ENCODE peak calls at places on chromosomes 4 and X, in four cellular contexts. One of them, this sample, is unnamed.

GRCh38 chr4:184111433-184111832 is 106.2 kb downstream of the ENPP6 start:
- DNase-seq in Panc1: no peak
- DNase-seq in HCT116: no peak
- DNase-seq in HepG2: no peak
- DNase-seq in this sample: no peak

GRCh38 chr4:48752256-48752655 is 27.8 kb downstream of the FRYL start:
- DNase-seq in Panc1: no peak
- DNase-seq in HCT116: no peak
- DNase-seq in HepG2: no peak
- DNase-seq in this sample: no peak

GRCh38 chrX:124555036-124555595 is 208.8 kb downstream of the SH2D1A start:
- DNase-seq in Panc1: no peak
- DNase-seq in HCT116: no peak
- DNase-seq in HepG2: no peak
- DNase-seq in this sample: no peak

GRCh38 chrX:42694260-42694815 is 83.6 kb downstream of the PPP1R2C start:
- DNase-seq in Panc1: no peak
- DNase-seq in HCT116: no peak
- DNase-seq in HepG2: no peak
- DNase-seq in this sample: no peak

GRCh38 chrX:72304877-72305276 is 837 bp downstream of the CITED1 start:
- DNase-seq in Panc1: no peak
- DNase-seq in HCT116: no peak
- DNase-seq in HepG2: no peak
- DNase-seq in this sample: no peak

GRCh38 chr4:176642472-176642871 is 150.2 kb downstream of the VEGFC start:
- DNase-seq in Panc1: no peak
- DNase-seq in HCT116: no peak
- DNase-seq in HepG2: no peak
- DNase-seq in this sample: no peak

GRCh38 chr4:135098061-135098460 is 896.5 kb upstream of the PABPC4L start:
- DNase-seq in Panc1: no peak
- DNase-seq in HCT116: no peak
- DNase-seq in HepG2: no peak
- DNase-seq in this sample: no peak

GRCh38 chr4:77264826-77265225 is 107.8 kb downstream of the CCNG2 start:
- DNase-seq in Panc1: no peak
- DNase-seq in HCT116: no peak
- DNase-seq in HepG2: no peak
- DNase-seq in this sample: no peak

GRCh38 chrX:134669378-134670098 is 11.3 kb upstream of the PLAC1 start:
- DNase-seq in Panc1: no peak
- DNase-seq in HCT116: no peak
- DNase-seq in HepG2: no peak
- DNase-seq in this sample: no peak

GRCh38 chr4:109990307-109991257 is 77.9 kb downstream of the EGF start:
- DNase-seq in Panc1: no peak
- DNase-seq in HCT116: no peak
- DNase-seq in HepG2: no peak
- DNase-seq in this sample: no peak

GRCh38 chr4:156923525-156923924 is 48.1 kb downstream of the PDGFC start:
- DNase-seq in Panc1: no peak
- DNase-seq in HCT116: no peak
- DNase-seq in HepG2: no peak
- DNase-seq in this sample: no peak

GRCh38 chrX:18873189-18873791 is 110.6 kb downstream of the PHKA2 start:
- DNase-seq in Panc1: no peak
- DNase-seq in HCT116: peak
- DNase-seq in HepG2: no peak
- DNase-seq in this sample: no peak

GRCh38 chrX:96564595-96564994 is 120.0 kb upstream of the DIAPH2 start:
- DNase-seq in Panc1: no peak
- DNase-seq in HCT116: no peak
- DNase-seq in HepG2: no peak
- DNase-seq in this sample: no peak

GRCh38 chr4:76504613-76505465 is 69.8 kb downstream of the SHROOM3 start:
- DNase-seq in Panc1: no peak
- DNase-seq in HCT116: peak
- DNase-seq in HepG2: peak
- DNase-seq in this sample: peak

GRCh38 chrX:68832101-68832416 is 3.2 kb downstream of the EFNB1 start:
- DNase-seq in Panc1: no peak
- DNase-seq in HCT116: no peak
- DNase-seq in HepG2: no peak
- DNase-seq in this sample: no peak

GRCh38 chr4:30802622-30803323 is 82.6 kb downstream of the PCDH7 start:
- DNase-seq in Panc1: no peak
- DNase-seq in HCT116: peak
- DNase-seq in HepG2: no peak
- DNase-seq in this sample: no peak

GRCh38 chr4:69321153-69321729 is 41.0 kb downstream of the UGT2B28 start:
- DNase-seq in Panc1: no peak
- DNase-seq in HCT116: no peak
- DNase-seq in HepG2: no peak
- DNase-seq in this sample: no peak

GRCh38 chr4:110849461-110849860 is 226.6 kb upstream of the PITX2 start:
- DNase-seq in Panc1: no peak
- DNase-seq in HCT116: no peak
- DNase-seq in HepG2: no peak
- DNase-seq in this sample: no peak

GRCh38 chrX:136779346-136779781 is 1.4 kb downstream of the ARHGEF6 start:
- DNase-seq in Panc1: no peak
- DNase-seq in HCT116: no peak
- DNase-seq in HepG2: no peak
- DNase-seq in this sample: no peak

DNA sequence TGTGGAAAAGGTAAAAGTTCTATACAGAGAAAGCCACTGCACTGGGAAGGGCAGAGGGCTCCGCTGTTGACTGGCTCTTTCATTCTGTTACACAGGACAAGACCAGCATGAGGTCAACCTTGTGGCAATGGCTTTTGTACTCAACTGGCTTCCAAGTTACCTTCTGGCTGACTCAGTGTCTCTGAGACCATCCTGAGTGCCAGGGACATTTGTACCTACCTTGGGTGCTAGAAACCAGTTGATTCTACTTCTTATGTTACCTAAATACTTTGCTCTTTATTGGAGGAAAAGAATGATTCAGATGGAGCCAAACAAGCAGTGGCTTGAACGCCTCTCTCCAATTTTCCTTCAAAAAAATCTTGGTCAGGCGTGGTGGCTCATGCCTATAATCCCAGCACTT is 123.2 kb downstream of the RBM47 start:
- DNase-seq in Panc1: no peak
- DNase-seq in HCT116: no peak
- DNase-seq in HepG2: no peak
- DNase-seq in this sample: no peak
- H3K27ac ChIP-seq in Panc1: no peak
- H3K27ac ChIP-seq in HCT116: no peak
- H3K27ac ChIP-seq in HepG2: peak
- H3K27ac ChIP-seq in this sample: no peak

DNA sequence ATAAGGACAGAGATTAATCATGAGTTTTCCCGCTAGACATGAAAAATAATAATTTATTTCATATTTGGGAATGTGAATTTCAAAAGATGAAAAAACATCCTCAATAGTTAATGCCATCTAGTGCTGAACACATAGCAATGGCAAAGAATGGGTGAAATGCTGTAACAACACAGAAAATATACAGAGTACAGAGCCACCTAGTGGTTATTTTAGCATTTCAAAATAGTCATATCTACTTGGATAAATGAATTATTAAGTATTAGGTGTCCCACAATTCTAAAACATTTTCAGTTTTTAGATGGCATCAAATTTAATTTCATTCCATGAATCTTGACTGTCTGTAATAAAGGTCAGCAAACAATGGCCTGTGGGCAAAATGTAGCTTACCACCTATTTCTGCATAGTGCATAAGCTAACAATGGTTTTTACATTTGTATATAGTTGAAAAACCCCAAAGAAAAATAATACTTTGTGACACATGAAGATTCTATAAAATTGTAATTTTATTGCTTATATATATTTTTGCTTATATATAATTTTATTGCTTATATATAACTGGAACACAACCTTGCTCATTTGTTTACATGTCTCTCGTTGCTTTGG is 99.3 kb upstream of the FAM47C start:
- DNase-seq in Panc1: no peak
- DNase-seq in HCT116: peak
- DNase-seq in HepG2: peak
- DNase-seq in this sample: peak
- TF ChIP-seq TCF7L2 in Panc1: no peak
- TF ChIP-seq TCF7L2 in HCT116: no peak
- TF ChIP-seq TCF7L2 in HepG2: no peak
- TF ChIP-seq TCF7L2 in this sample: no peak

GRCh38 chrX:140503230-140503585 is 1.7 kb downstream of the SOX3 start:
- DNase-seq in Panc1: no peak
- DNase-seq in HCT116: no peak
- DNase-seq in HepG2: no peak
- DNase-seq in this sample: no peak

GRCh38 chrX:140505421-140506337 is 810 bp upstream of the SOX3 start:
- DNase-seq in Panc1: no peak
- DNase-seq in HCT116: no peak
- DNase-seq in HepG2: no peak
- DNase-seq in this sample: no peak

GRCh38 chrX:140502491-140503229 is 2.2 kb downstream of the SOX3 start:
- DNase-seq in Panc1: no peak
- DNase-seq in HCT116: no peak
- DNase-seq in HepG2: no peak
- DNase-seq in this sample: no peak

GRCh38 chrX:140503714-140504351 is 1.0 kb downstream of the SOX3 start:
- DNase-seq in Panc1: no peak
- DNase-seq in HCT116: no peak
- DNase-seq in HepG2: no peak
- DNase-seq in this sample: no peak

GRCh38 chrX:140504371-140505324 is at the start of gene SOX3:
- DNase-seq in Panc1: no peak
- DNase-seq in HCT116: no peak
- DNase-seq in HepG2: no peak
- DNase-seq in this sample: no peak
- H3K27ac ChIP-seq in Panc1: no peak
- H3K27ac ChIP-seq in HCT116: no peak
- H3K27ac ChIP-seq in HepG2: no peak
- H3K27ac ChIP-seq in this sample: no peak

GRCh38 chr4:150136036-150136435 is 57.8 kb downstream of the DCLK2 start:
- DNase-seq in Panc1: no peak
- DNase-seq in HCT116: no peak
- DNase-seq in HepG2: no peak
- DNase-seq in this sample: no peak

GRCh38 chr4:150135134-150135773 is 57.0 kb downstream of the DCLK2 start:
- DNase-seq in Panc1: no peak
- DNase-seq in HCT116: no peak
- DNase-seq in HepG2: no peak
- DNase-seq in this sample: no peak

GRCh38 chr4:150130953-150131352 is 52.7 kb downstream of the DCLK2 start:
- DNase-seq in Panc1: no peak
- DNase-seq in HCT116: no peak
- DNase-seq in HepG2: no peak
- DNase-seq in this sample: no peak

GRCh38 chr4:150131581-150132228 is 53.5 kb downstream of the DCLK2 start:
- DNase-seq in Panc1: no peak
- DNase-seq in HCT116: no peak
- DNase-seq in HepG2: no peak
- DNase-seq in this sample: no peak

DNA sequence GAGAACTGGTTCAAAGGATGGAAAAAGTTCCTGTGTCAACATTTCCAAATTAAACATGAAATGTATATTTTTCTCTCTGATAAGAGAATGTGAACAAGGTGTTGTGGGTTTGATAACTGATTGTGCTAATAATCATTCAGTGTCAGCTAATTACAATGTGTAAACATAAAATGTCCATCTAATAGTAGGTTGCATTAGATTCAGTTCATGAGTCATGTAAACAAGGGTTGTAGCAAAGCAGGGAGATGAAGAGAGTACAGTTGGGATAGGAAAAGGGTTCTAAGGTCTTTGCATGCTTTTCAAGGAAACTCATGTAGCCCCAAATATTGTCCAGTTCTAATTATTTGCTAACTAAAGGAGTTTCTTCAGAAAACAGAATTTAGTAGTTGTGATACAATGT is 55.4 kb downstream of the DCLK2 start:
- DNase-seq in Panc1: no peak
- DNase-seq in HCT116: no peak
- DNase-seq in HepG2: no peak
- DNase-seq in this sample: no peak
- TF ChIP-seq TCF7L2 in Panc1: no peak
- TF ChIP-seq TCF7L2 in HCT116: no peak
- TF ChIP-seq TCF7L2 in HepG2: no peak
- TF ChIP-seq TCF7L2 in this sample: no peak

GRCh38 chr4:138051157-138051556 is 191.0 kb downstream of the SLC7A11 start:
- DNase-seq in Panc1: no peak
- DNase-seq in HCT116: no peak
- DNase-seq in HepG2: no peak
- DNase-seq in this sample: no peak
- H3K27ac ChIP-seq in Panc1: no peak
- H3K27ac ChIP-seq in HCT116: no peak
- H3K27ac ChIP-seq in HepG2: no peak
- H3K27ac ChIP-seq in this sample: no peak

GRCh38 chr4:112113786-112114185 is 31.5 kb upstream of the FAM241A start:
- DNase-seq in Panc1: no peak
- DNase-seq in HCT116: no peak
- DNase-seq in HepG2: no peak
- DNase-seq in this sample: no peak

GRCh38 chr4:112109455-112110425 is 35.5 kb upstream of the FAM241A start:
- DNase-seq in Panc1: no peak
- DNase-seq in HCT116: no peak
- DNase-seq in HepG2: peak
- DNase-seq in this sample: no peak

GRCh38 chr4:112114452-112114851 is 30.8 kb upstream of the FAM241A start:
- DNase-seq in Panc1: no peak
- DNase-seq in HCT116: no peak
- DNase-seq in HepG2: no peak
- DNase-seq in this sample: no peak

GRCh38 chr4:112111306-112111705 is 33.9 kb upstream of the FAM241A start:
- DNase-seq in Panc1: no peak
- DNase-seq in HCT116: no peak
- DNase-seq in HepG2: no peak
- DNase-seq in this sample: no peak

DNA sequence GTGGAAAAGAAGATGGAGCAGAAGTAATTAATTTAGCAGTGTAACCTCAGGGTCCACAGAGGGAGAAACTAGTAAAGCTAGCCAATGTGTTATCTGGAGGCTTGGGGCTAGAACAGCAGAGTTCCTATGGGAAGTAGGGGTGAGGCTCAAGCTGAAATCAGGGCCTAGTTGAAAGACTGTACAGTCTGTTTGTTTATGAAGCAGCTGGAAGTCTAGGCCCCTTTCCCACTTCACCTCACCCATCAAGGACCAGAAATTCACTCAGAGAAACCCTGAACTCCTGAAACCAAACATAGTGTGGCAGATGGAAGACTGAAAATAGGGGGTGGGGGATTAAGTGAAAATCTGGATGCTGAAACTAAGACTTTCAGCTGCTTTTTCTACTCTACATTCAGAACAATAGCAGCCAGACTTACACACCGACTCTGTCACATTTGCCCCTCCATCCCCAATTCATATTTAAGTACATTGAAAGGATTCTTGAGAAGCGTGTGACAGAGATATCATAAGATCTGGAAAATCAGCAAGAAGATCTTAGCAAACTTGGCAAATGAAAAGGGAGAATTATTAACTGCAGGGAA is 32.6 kb upstream of the FAM241A start:
- DNase-seq in Panc1: no peak
- DNase-seq in HCT116: no peak
- DNase-seq in HepG2: peak
- DNase-seq in this sample: no peak
- TF ChIP-seq TCF7L2 in Panc1: no peak
- TF ChIP-seq TCF7L2 in HCT116: no peak
- TF ChIP-seq TCF7L2 in HepG2: no peak
- TF ChIP-seq TCF7L2 in this sample: no peak

GRCh38 chr4:3648731-3649130 is 116.5 kb upstream of the LRPAP1 start:
- DNase-seq in Panc1: no peak
- DNase-seq in HCT116: no peak
- DNase-seq in HepG2: no peak
- DNase-seq in this sample: no peak
- H3K27ac ChIP-seq in Panc1: no peak
- H3K27ac ChIP-seq in HCT116: no peak
- H3K27ac ChIP-seq in HepG2: no peak
- H3K27ac ChIP-seq in this sample: no peak

This sample was measured in K562.